ENCODE peak calls at places on chromosome 1, in ten cellular contexts. T is A549; O is T-helper 17 cell; B is lower lobe of right lung; J is sciatic nerve; E is body of pancreas; N is heart right ventricle; W is activated CD4-positive, CD25-positive, alpha-beta regulatory T cell treated with anti-CD3 and anti-CD28 coated beads, Interleukin-2, amount 50 U/mL, for 24 hours; R is naive B cell; M is central memory CD8-positive, alpha-beta T cell. F is an unnamed sample.

GRCh38 chr1:173503391-173503790 is 26.3 kb downstream of the PRDX6 start:
- ATAC-seq in N (peak), M (no peak), W (no peak), E (no peak), R (no peak), T (peak), J (no peak), B (peak), O (no peak), F (no peak)

GRCh38 chr1:975896-976683 is 5.8 kb downstream of the PERM1 start:
- ATAC-seq in N (peak), T (peak), R (peak), B (peak), E (peak), O (peak), W (peak), M (peak), J (peak), F (peak)

GRCh38 chr1:38923607-38924006 is 18.0 kb downstream of the RHBDL2 start:
- ATAC-seq in W (no peak), N (no peak), R (no peak), O (no peak), J (no peak), T (no peak), M (no peak), B (no peak), E (no peak), F (no peak)

GRCh38 chr1:109821221-109821669 is 57.5 kb upstream of the EPS8L3 start:
- ATAC-seq in N (no peak), W (peak), R (no peak), M (no peak), E (no peak), T (peak), J (peak), B (peak), O (peak), F (peak)

GRCh38 chr1:165845992-165846748 is 18.8 kb downstream of the UCK2 start:
- ATAC-seq in W (no peak), M (no peak), B (no peak), E (no peak), T (no peak), O (no peak), R (no peak), J (no peak), N (no peak), F (no peak)

GRCh38 chr1:181260994-181261393 is 172.5 kb downstream of the IER5 start:
- ATAC-seq in T (no peak), M (no peak), W (no peak), J (no peak), B (no peak), N (no peak), O (no peak), E (no peak), R (no peak), F (no peak)

GRCh38 chr1:227541796-227542152 is 21.6 kb upstream of the ZNF678 start:
- ATAC-seq in W (no peak), O (no peak), E (no peak), J (peak), T (no peak), B (peak), M (no peak), N (peak), R (no peak), F (peak)

GRCh38 chr1:184527402-184527801 is 140.6 kb downstream of the C1orf21 start:
- ATAC-seq in O (no peak), M (no peak), W (no peak), B (no peak), N (no peak), E (no peak), R (no peak), J (no peak), T (no peak), F (no peak)